ENCODE peak calls at places on chromosomes 4 and X, in eight cellular contexts. F, M, S, H, I, A, G and Z are unnamed samples.
A peak's percentile ranks its signal among the peaks of the same experiment; 100 is the strongest.

GRCh38 chrX:76407795-76408194 is 19.7 kb upstream of the MAGEE1 start:
- DNase-seq in F (no peak), M (no peak), S (no peak), H (no peak), I (no peak), A (no peak), G (no peak), Z (no peak)

GRCh38 chr4:71771613-71772012 is 12.3 kb downstream of the GC start:
- DNase-seq in F (no peak), M (no peak), S (no peak), H (no peak), I (no peak), A (no peak), G (no peak), Z (no peak)

GRCh38 chr4:120977435-120977997 is 55.0 kb upstream of the PRDM5 start:
- DNase-seq in F (no peak), M (peak; percentile 8), S (no peak), H (no peak), I (peak; percentile 62), A (peak; percentile 7), G (no peak), Z (no peak)

GRCh38 chrX:7120578-7121219 is 26.8 kb upstream of the STS start:
- DNase-seq in F (no peak), M (peak; percentile 29), S (no peak), H (no peak), I (no peak), A (no peak), G (no peak), Z (peak; percentile 22)

GRCh38 chr4:8695237-8696219 is 103.0 kb downstream of the CPZ start:
- DNase-seq in F (no peak), M (no peak), S (peak; percentile 59), H (no peak), I (no peak), A (no peak), G (peak; percentile 1), Z (no peak)

GRCh38 chr4:152851226-152851625 is 71.5 kb downstream of the ARFIP1 start:
- DNase-seq in F (no peak), M (no peak), S (no peak), H (no peak), I (no peak), A (no peak), G (no peak), Z (no peak)

GRCh38 chr4:73868206-73869129 is 725 bp upstream of the CXCL1 start:
- DNase-seq in F (no peak), M (no peak), S (no peak), H (no peak), I (no peak), A (no peak), G (no peak), Z (no peak)

GRCh38 chrX:109374276-109374960 is 107.5 kb downstream of the GUCY2F start:
- DNase-seq in F (no peak), M (no peak), S (no peak), H (no peak), I (no peak), A (no peak), G (no peak), Z (no peak)

GRCh38 chr4:38157592-38157991 is 197.4 kb downstream of the PTTG2 start:
- DNase-seq in F (no peak), M (no peak), S (no peak), H (no peak), I (no peak), A (no peak), G (no peak), Z (no peak)

GRCh38 chr4:186485621-186486062 is 69.7 kb downstream of the MTNR1A start:
- DNase-seq in F (no peak), M (no peak), S (no peak), H (no peak), I (no peak), A (peak; percentile 6), G (peak; percentile 17), Z (no peak)
- H3K4me3 ChIP-seq in F (peak overlapping the region; percentile 45), M (peak overlapping the region; percentile 46), S (peak overlapping the region; percentile 20), H (no peak overlapping the region), I (no peak overlapping the region), A (peak overlapping the region; percentile 41), G (peak overlapping the region; percentile 19), Z (peak overlapping the region; percentile 40)

GRCh38 chrX:120560405-120560841 is 339 bp downstream of the CUL4B start:
- DNase-seq in F (peak; percentile 13), M (no peak), S (no peak), H (peak; percentile 26), I (peak; percentile 52), A (peak; percentile 28), G (no peak), Z (no peak)

GRCh38 chrX:120561634-120562568 is 1.1 kb upstream of the CUL4B start:
- DNase-seq in F (no peak), M (no peak), S (no peak), H (no peak), I (peak; percentile 3), A (no peak), G (no peak), Z (no peak)

GRCh38 chrX:120560842-120561633 is at the start of gene CUL4B:
- DNase-seq in F (peak; percentile 91), M (peak; percentile 90), S (peak; percentile 98), H (peak; percentile 87), I (peak; percentile 95), A (peak; percentile 91), G (peak; percentile 90), Z (peak; percentile 75)

GRCh38 chrX:120564925-120565324 is 4.2 kb upstream of the CUL4B start:
- DNase-seq in F (no peak), M (no peak), S (no peak), H (no peak), I (no peak), A (no peak), G (no peak), Z (no peak)

DNA sequence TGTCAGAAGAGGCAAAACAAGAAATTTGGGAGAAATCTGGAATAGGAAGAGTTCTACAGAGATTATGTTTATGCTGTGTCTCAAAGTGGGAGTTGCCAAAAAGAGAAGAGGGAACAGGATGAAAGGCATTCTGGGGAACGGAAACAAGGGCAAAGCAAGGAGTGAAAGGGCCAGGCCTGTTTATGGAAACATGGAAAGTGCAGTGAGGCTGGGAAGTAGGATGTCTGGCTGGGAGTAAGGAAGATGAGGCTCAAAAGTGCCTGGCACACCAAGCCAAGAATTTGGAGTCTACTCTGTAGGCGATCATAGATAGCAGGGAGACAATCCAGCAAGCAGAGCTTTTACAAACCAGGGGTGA is 1.8 kb upstream of the CUL4B start:
- DNase-seq in F (no peak), M (no peak), S (no peak), H (no peak), I (no peak), A (no peak), G (no peak), Z (no peak)
- TF ChIP-seq CTCF in F (no peak), M (no peak), S (no peak), H (no peak), I (no peak), A (no peak), G (no peak), Z (no peak)

DNA sequence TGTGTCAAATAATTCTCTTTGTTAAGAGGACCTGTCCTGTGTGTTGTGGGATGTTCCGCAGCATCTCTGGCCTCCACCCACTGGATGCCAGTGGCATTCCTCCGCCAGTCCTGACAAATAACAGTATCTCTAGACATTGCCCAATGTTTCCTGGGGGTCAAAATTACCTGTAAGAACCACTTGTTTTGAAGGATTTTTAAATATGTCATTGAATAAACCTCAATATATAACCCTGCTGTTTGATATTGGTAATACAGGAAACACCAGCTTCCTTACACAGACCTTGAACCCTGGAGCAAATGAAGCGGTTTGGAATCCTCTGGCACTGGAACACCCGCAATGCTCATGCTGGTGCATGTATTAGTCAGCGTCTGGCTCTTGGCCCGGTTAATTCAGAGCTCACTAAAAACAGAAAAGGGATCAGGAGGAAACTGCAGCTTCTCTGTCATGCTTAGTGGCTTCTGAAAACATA is 101.3 kb downstream of the TBL1X start:
- DNase-seq in F (peak; percentile 44), M (peak; percentile 88), S (peak; percentile 86), H (peak; percentile 25), I (peak; percentile 10), A (peak; percentile 38), G (peak; percentile 55), Z (peak; percentile 73)
- H3K4me3 ChIP-seq in F (no peak overlapping the region), M (no peak overlapping the region), S (no peak overlapping the region), H (peak overlapping the region; percentile 29), I (no peak overlapping the region), A (no peak overlapping the region), G (no peak overlapping the region), Z (no peak overlapping the region)

GRCh38 chrX:10193587-10193986 is 36.8 kb downstream of the CLCN4 start:
- DNase-seq in F (no peak), M (no peak), S (no peak), H (no peak), I (no peak), A (no peak), G (no peak), Z (no peak)
- TF ChIP-seq CTCF in F (no peak), M (no peak), S (no peak), H (no peak), I (no peak), A (no peak), G (no peak), Z (no peak)